ENCODE peak calls at places on chromosomes 6 and 20, in six cellular contexts. G, X, W, A, R and J are unnamed samples.
A peak's percentile ranks its signal among the peaks of the same experiment; 100 is the strongest.

GRCh38 chr6:37618916-37619605 is 78.6 kb downstream of the MDGA1 start:
- DNase-seq in G (no peak), X (no peak), W (no peak), A (no peak), R (no peak), J (no peak)

GRCh38 chr20:47102629-47103028 is 208.0 kb downstream of the EYA2 start:
- DNase-seq in G (no peak), X (no peak), W (no peak), A (no peak), R (no peak), J (no peak)

GRCh38 chr6:27864906-27865883 is 47.0 kb downstream of the OR2B2 start:
- DNase-seq in G (peak; percentile 79), X (peak; percentile 73), W (peak; percentile 85), A (peak; percentile 87), R (peak; percentile 99), J (peak; percentile 99)

GRCh38 chr20:5612476-5613291 is 137.5 kb upstream of the SHLD1 start:
- DNase-seq in G (no peak), X (no peak), W (peak; percentile 28), A (no peak), R (no peak), J (peak; percentile 85)

GRCh38 chr6:102154176-102154575 is 760.7 kb downstream of the GRIK2 start:
- DNase-seq in G (no peak), X (no peak), W (no peak), A (no peak), R (no peak), J (no peak)

GRCh38 chr6:24950210-24950941 is 14.6 kb upstream of the RIPOR2 start:
- DNase-seq in G (no peak), X (no peak), W (no peak), A (no peak), R (no peak), J (no peak)

GRCh38 chr6:131861356-131861755 is 53.5 kb downstream of the ENPP1 start:
- DNase-seq in G (no peak), X (no peak), W (no peak), A (no peak), R (no peak), J (peak; percentile 64)

GRCh38 chr20:43849496-43850197 is 65.0 kb upstream of the TOX2 start:
- DNase-seq in G (no peak), X (no peak), W (no peak), A (peak; percentile 62), R (no peak), J (peak; percentile 81)

GRCh38 chr20:63641146-63641791 is 12.0 kb downstream of the STMN3 start:
- DNase-seq in G (peak; percentile 27), X (no peak), W (no peak), A (peak; percentile 17), R (no peak), J (no peak)

GRCh38 chr6:145148392-145149175 is 586.7 kb downstream of the EPM2A start:
- DNase-seq in G (no peak), X (peak; percentile 36), W (no peak), A (peak; percentile 46), R (peak; percentile 1), J (peak; percentile 63)

GRCh38 chr6:24376875-24377274 is 19.0 kb upstream of the DCDC2 start:
- DNase-seq in G (no peak), X (no peak), W (peak; percentile 36), A (no peak), R (no peak), J (no peak)

GRCh38 chr6:36592221-36592655 is 1.9 kb upstream of the SRSF3 start:
- DNase-seq in G (no peak), X (no peak), W (no peak), A (no peak), R (peak; percentile 72), J (no peak)

GRCh38 chr20:41260734-41261220 is 56.8 kb downstream of the ZHX3 start:
- DNase-seq in G (no peak), X (no peak), W (no peak), A (no peak), R (no peak), J (no peak)

GRCh38 chr20:32559753-32560380 is 25.3 kb downstream of the NOL4L start:
- DNase-seq in G (no peak), X (no peak), W (peak; percentile 51), A (no peak), R (no peak), J (no peak)

DNA sequence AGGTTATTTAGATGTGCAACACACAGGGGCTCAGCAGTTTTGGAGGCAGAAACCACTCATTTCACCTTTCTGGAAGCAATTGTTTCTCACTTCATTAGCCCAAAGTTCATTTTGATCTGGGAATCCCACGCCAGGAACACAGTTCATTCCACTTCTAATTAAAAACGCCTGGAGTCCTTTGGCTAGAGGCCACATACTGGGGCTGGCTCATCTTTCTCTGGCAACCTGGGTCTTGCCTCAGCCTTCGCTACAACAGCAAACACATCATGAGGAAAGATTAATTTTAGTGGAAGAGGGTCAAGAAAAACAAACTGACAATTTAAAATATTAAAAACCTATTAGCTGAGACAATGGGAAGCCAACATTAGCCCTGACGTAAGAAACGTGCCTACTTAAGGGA is 69.8 kb downstream of the RFPL4B start:
- DNase-seq in G (no peak), X (no peak), W (no peak), A (no peak), R (no peak), J (no peak)
- TF ChIP-seq SMC3 in G (no peak), X (no peak), W (no peak), A (no peak), R (no peak), J (no peak)

DNA sequence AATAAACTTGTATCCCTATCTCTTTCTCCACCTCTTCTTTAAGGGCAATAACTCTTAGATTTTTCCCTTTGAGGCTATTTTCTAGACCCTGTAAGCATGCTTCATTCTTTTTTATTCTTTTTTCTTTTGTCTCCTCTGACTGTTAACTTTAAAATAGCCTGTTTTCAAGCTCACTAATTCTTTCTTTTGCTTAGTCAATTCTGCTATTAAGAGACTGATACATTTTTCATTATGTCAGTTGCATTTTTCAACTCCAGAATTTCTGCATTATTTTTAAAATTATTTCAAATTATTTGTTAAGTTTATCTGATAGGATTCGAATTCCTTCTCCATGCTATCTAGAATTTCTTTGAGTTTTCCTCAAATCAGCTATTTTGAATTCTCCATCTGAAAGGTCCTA is 84.0 kb downstream of the CFAP61 start:
- DNase-seq in G (no peak), X (no peak), W (no peak), A (no peak), R (no peak), J (no peak)
- H3K9me3 ChIP-seq in G (no peaks in the 10 kb centered on the region), X (no peaks in the 10 kb centered on the region), W (no peaks in the 10 kb centered on the region), A (no peaks in the 10 kb centered on the region), R (no peaks in the 10 kb centered on the region), J (no peaks in the 10 kb centered on the region)

GRCh38 chr20:34791289-34792020 is 34.0 kb downstream of the NCOA6 start:
- DNase-seq in G (no peak), X (no peak), W (no peak), A (no peak), R (no peak), J (peak; percentile 67)
- TF ChIP-seq SMC3 in G (no peak), X (no peak), W (no peak), A (no peak), R (no peak), J (no peak)

GRCh38 chr20:50224553-50225255 is 34.1 kb downstream of the CEBPB start:
- DNase-seq in G (peak; percentile 35), X (no peak), W (no peak), A (no peak), R (no peak), J (peak; percentile 97)

GRCh38 chr20:50227506-50227905 is 36.9 kb downstream of the CEBPB start:
- DNase-seq in G (no peak), X (no peak), W (no peak), A (no peak), R (no peak), J (peak; percentile 56)

GRCh38 chr20:50229156-50229605 is 38.6 kb downstream of the CEBPB start:
- DNase-seq in G (no peak), X (no peak), W (no peak), A (no peak), R (no peak), J (no peak)

GRCh38 chr20:50224052-50224451 is 33.4 kb downstream of the CEBPB start:
- DNase-seq in G (no peak), X (no peak), W (no peak), A (no peak), R (no peak), J (no peak)

DNA sequence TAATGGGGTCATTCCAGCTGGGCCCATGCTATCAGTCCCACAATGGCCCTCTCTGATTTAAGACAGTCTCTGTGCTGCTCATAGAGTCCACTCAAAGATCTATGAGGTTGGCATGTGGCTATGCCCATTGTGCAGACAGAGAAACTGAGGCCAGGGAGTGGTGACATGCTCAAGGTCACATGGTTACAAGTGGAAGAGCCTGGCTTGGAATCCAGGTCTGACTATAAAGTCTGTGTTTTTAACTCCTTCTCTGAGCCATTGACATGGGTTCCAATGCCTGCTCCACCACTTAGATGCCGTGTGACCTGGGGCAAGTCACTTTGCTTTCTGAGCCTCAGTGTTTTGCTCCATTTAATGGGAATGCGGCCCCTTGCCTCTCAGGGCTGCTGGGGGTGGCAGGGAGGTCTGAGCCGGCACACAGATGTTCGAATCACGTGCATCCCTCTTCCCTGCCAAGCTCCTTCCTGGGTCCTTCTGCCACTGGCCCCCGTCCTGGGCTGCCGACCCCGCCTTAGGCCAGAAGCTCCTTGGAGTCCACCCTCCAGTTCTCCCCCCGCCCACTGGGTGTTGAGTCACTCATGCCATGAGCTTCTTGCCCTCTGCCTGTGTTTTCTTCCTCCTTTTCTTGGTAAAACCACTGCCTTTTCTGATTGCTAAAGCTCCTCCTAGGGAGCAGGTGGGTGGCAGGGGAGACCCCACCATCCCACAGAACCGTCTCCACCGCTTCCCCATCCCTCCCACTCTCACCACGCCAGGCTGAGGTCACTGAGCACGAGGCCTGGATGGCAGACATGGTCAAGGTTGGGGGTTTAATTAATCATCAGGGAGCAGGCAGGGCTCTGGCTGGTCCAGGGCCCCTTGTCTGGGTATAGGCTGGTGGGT is 35.7 kb downstream of the CEBPB start:
- DNase-seq in G (peak; percentile 27), X (no peak), W (no peak), A (no peak), R (no peak), J (peak; percentile 68)
- H3K9me3 ChIP-seq in G (no peaks in the 10 kb centered on the region), X (no peaks in the 10 kb centered on the region), W (no peaks in the 10 kb centered on the region), A (peaks cover 7% of the 10 kb centered on the region), R (no peaks in the 10 kb centered on the region), J (peaks cover 2% of the 10 kb centered on the region)